ENCODE peak calls at places on chromosomes 7 and 10, in four cellular contexts. H is activated naive CD8-positive, alpha-beta T cell treated with anti-CD3 and anti-CD28 coated beads, Interleukin-2, amount 50 U/mL, for 24 hours; Q is heart left ventricle; Z is A549. S is an unnamed sample.

GRCh38 chr10:92298487-92298886 is 7.5 kb downstream of the MARCHF5 start:
- ATAC-seq in H (no peak), Q (peak), Z (no peak), S (no peak)

GRCh38 chr7:116730097-116731018 is 58.4 kb downstream of the MET start:
- ATAC-seq in H (no peak), Q (no peak), Z (no peak), S (no peak)

GRCh38 chr10:21334891-21335696 is 190.4 kb downstream of the SKIDA1 start:
- ATAC-seq in H (peak), Q (peak), Z (peak), S (peak)

GRCh38 chr10:54667136-54667535 is 133.9 kb downstream of the PCDH15 start:
- ATAC-seq in H (no peak), Q (no peak), Z (no peak), S (no peak)

GRCh38 chr7:81162771-81163525 is 244.1 kb upstream of the SEMA3C start:
- ATAC-seq in H (no peak), Q (no peak), Z (no peak), S (no peak)

GRCh38 chr10:61989995-61990760 is 88.7 kb downstream of the ARID5B start:
- ATAC-seq in H (no peak), Q (no peak), Z (no peak), S (no peak)

GRCh38 chr10:76970795-76971519 is 666.7 kb downstream of the KCNMA1 start:
- ATAC-seq in H (no peak), Q (no peak), Z (no peak), S (no peak)

GRCh38 chr7:1053002-1053411 is 8.7 kb downstream of the GPR146 start:
- ATAC-seq in H (no peak), Q (peak), Z (no peak), S (peak)

GRCh38 chr7:94933256-94933990 is 26.0 kb downstream of the PPP1R9A start:
- ATAC-seq in H (no peak), Q (peak), Z (no peak), S (no peak)

GRCh38 chr7:89129600-89130375 is 334.3 kb upstream of the TEX47 start:
- ATAC-seq in H (no peak), Q (no peak), Z (no peak), S (no peak)

GRCh38 chr7:94445696-94446194 is 51.0 kb downstream of the COL1A2 start:
- ATAC-seq in H (no peak), Q (no peak), Z (no peak), S (no peak)

GRCh38 chr10:112958275-112958995 is 8.4 kb downstream of the TCF7L2 start:
- ATAC-seq in H (no peak), Q (peak), Z (no peak), S (no peak)

GRCh38 chr7:33882950-33883349 is 22.4 kb upstream of the BMPER start:
- ATAC-seq in H (no peak), Q (no peak), Z (no peak), S (no peak)

GRCh38 chr7:128458956-128459355 is 3.3 kb downstream of the HILPDA start:
- ATAC-seq in H (peak), Q (no peak), Z (no peak), S (no peak)

GRCh38 chr10:91088300-91089140 is 131.9 kb upstream of the PCGF5 start:
- ATAC-seq in H (no peak), Q (peak), Z (peak), S (no peak)

GRCh38 chr7:54995631-54996340 is 23.0 kb upstream of the EGFR start:
- ATAC-seq in H (peak), Q (no peak), Z (peak), S (no peak)

GRCh38 chr7:134290286-134290685 is 26.4 kb downstream of the SLC35B4 start:
- ATAC-seq in H (no peak), Q (no peak), Z (peak), S (peak)

GRCh38 chr10:90642136-90642535 is 215.7 kb downstream of the HTR7 start:
- ATAC-seq in H (no peak), Q (peak), Z (no peak), S (no peak)

GRCh38 chr7:43701502-43701859 is 27.8 kb downstream of the COA1 start:
- ATAC-seq in H (no peak), Q (no peak), Z (no peak), S (no peak)

GRCh38 chr7:149415391-149416068 is 45.3 kb downstream of the ZNF777 start:
- ATAC-seq in H (no peak), Q (peak), Z (no peak), S (peak)

GRCh38 chr10:47402681-47403301 is 18.7 kb upstream of the ZNF488 start:
- ATAC-seq in H (no peak), Q (peak), Z (peak), S (peak)

GRCh38 chr10:24449334-24449740 is 240.4 kb downstream of the KIAA1217 start:
- ATAC-seq in H (peak), Q (peak), Z (no peak), S (no peak)

GRCh38 chr7:22697322-22697859 is 29.6 kb upstream of the IL6 start:
- ATAC-seq in H (no peak), Q (no peak), Z (no peak), S (no peak)

GRCh38 chr7:74254858-74255379 is 720 bp upstream of the RFC2 start:
- ATAC-seq in H (no peak), Q (no peak), Z (no peak), S (no peak)

GRCh38 chr10:85036661-85037060 is 708.3 kb downstream of the CCSER2 start:
- ATAC-seq in H (no peak), Q (no peak), Z (no peak), S (no peak)

GRCh38 chr7:96800122-96800521 is 90.5 kb upstream of the SEM1 start:
- ATAC-seq in H (no peak), Q (no peak), Z (no peak), S (no peak)

GRCh38 chr10:71634531-71635164 is 84.9 kb downstream of the C10orf105 start:
- ATAC-seq in H (no peak), Q (peak), Z (no peak), S (no peak)

GRCh38 chr7:46229409-46229808 is 308.3 kb upstream of the IGFBP3 start:
- ATAC-seq in H (no peak), Q (peak), Z (peak), S (peak)

GRCh38 chr7:106957766-106958165 is 86.7 kb upstream of the PRKAR2B start:
- ATAC-seq in H (no peak), Q (no peak), Z (no peak), S (peak)

GRCh38 chr7:184768-185264 is 7.6 kb upstream of the FAM20C start:
- ATAC-seq in H (no peak), Q (peak), Z (no peak), S (peak)

GRCh38 chr7:54690892-54691291 is 68.1 kb downstream of the SEC61G start:
- ATAC-seq in H (no peak), Q (no peak), Z (no peak), S (no peak)

GRCh38 chr7:110977127-110977776 is 113.7 kb upstream of the LRRN3 start:
- ATAC-seq in H (peak), Q (no peak), Z (no peak), S (no peak)

GRCh38 chr7:99554929-99555328 is 3.0 kb upstream of the FAM200A start:
- ATAC-seq in H (no peak), Q (no peak), Z (no peak), S (no peak)

S was measured in gastroesophageal sphincter.